ENCODE peak calls at places on chromosome 1, in seven cellular contexts. Y, Q, A, U, Z, V and S are unnamed samples.

GRCh38 chr1:55930931-55931271 is 648.5 kb downstream of the PLPP3 start:
- DNase-seq in Y (no peak), Q (no peak), A (no peak), U (no peak), Z (no peak), V (no peak), S (no peak)

GRCh38 chr1:40838045-40838979 is 23.9 kb downstream of the CITED4 start:
- DNase-seq in Y (no peak), Q (no peak), A (no peak), U (peak; percentile 76), Z (no peak), V (no peak), S (no peak)

GRCh38 chr1:192763243-192763642 is 45.6 kb upstream of the RGS2 start:
- DNase-seq in Y (peak; percentile 9), Q (no peak), A (no peak), U (no peak), Z (peak; percentile 33), V (no peak), S (no peak)

GRCh38 chr1:39045231-39045630 is 19.1 kb downstream of the NDUFS5 start:
- DNase-seq in Y (no peak), Q (no peak), A (no peak), U (no peak), Z (no peak), V (no peak), S (no peak)

GRCh38 chr1:114345930-114346479 is 165.0 kb downstream of the TRIM33 start:
- DNase-seq in Y (no peak), Q (peak; percentile 62), A (peak; percentile 60), U (peak; percentile 77), Z (peak; percentile 27), V (no peak), S (no peak)

GRCh38 chr1:76124196-76124595 is 49.6 kb downstream of the ST6GALNAC3 start:
- DNase-seq in Y (peak; percentile 69), Q (no peak), A (peak; percentile 88), U (no peak), Z (no peak), V (no peak), S (no peak)

GRCh38 chr1:221117133-221117532 is 237.9 kb downstream of the HLX start:
- DNase-seq in Y (peak; percentile 49), Q (no peak), A (no peak), U (no peak), Z (peak; percentile 41), V (no peak), S (no peak)

GRCh38 chr1:37325010-37325409 is 149.4 kb upstream of the ZC3H12A start:
- DNase-seq in Y (no peak), Q (no peak), A (no peak), U (no peak), Z (no peak), V (no peak), S (no peak)

GRCh38 chr1:197725044-197725443 is 50.2 kb downstream of the DENND1B start:
- DNase-seq in Y (peak; percentile 23), Q (no peak), A (peak; percentile 42), U (no peak), Z (peak; percentile 42), V (no peak), S (no peak)

GRCh38 chr1:168373869-168374268 is 93.2 kb downstream of the TBX19 start:
- DNase-seq in Y (peak; percentile 9), Q (no peak), A (no peak), U (no peak), Z (peak; percentile 49), V (no peak), S (no peak)

GRCh38 chr1:204432708-204433107 is 21.1 kb upstream of the PPP1R15B start:
- DNase-seq in Y (no peak), Q (no peak), A (no peak), U (no peak), Z (no peak), V (no peak), S (no peak)